ENCODE peak calls at places on chromosomes 1 and 21, in eight cellular contexts. I, B, N, K, E, G, O and P are unnamed samples.

GRCh38 chr1:219792337-219793021 is 135.9 kb downstream of the SLC30A10 start:
- DNase-seq in E (peak), I (no peak), O (no peak), G (no peak), K (no peak), N (no peak), B (no peak), P (no peak)

GRCh38 chr21:44987886-44988606 is 48.2 kb downstream of the SLX9 start:
- DNase-seq in N (no peak), G (no peak), B (no peak), E (no peak), K (peak), I (no peak), O (no peak), P (no peak)

GRCh38 chr21:45580576-45581321 is 38.5 kb upstream of the SLC19A1 start:
- DNase-seq in G (no peak), E (no peak), K (no peak), I (no peak), N (no peak), B (no peak), O (no peak), P (no peak)

GRCh38 chr1:6075747-6076146 is 30.1 kb downstream of the KCNAB2 start:
- DNase-seq in B (no peak), N (no peak), O (no peak), K (no peak), I (no peak), E (no peak), G (no peak), P (no peak)

GRCh38 chr21:29342394-29342957 is 43.8 kb downstream of the BACH1 start:
- DNase-seq in E (peak), G (no peak), O (no peak), N (no peak), B (no peak), I (peak), K (peak), P (no peak)

GRCh38 chr1:172350781-172351180 is 69.7 kb upstream of the C1orf105 start:
- DNase-seq in G (no peak), E (no peak), K (no peak), O (no peak), B (no peak), I (no peak), N (no peak), P (no peak)

GRCh38 chr21:27519357-27519756 is 552.5 kb upstream of the ADAMTS5 start:
- DNase-seq in G (no peak), E (peak), N (no peak), I (peak), B (no peak), O (no peak), K (peak), P (no peak)

GRCh38 chr1:20723537-20724363 is 5.9 kb upstream of the KIF17 start:
- DNase-seq in I (no peak), K (peak), G (no peak), N (no peak), E (no peak), O (no peak), B (no peak), P (no peak)

GRCh38 chr1:84363019-84363418 is 35.3 kb upstream of the DNASE2B start:
- DNase-seq in B (no peak), K (no peak), N (no peak), O (peak), E (no peak), I (no peak), G (peak), P (no peak)

GRCh38 chr1:65209005-65209885 is 61.2 kb downstream of the AK4 start:
- DNase-seq in E (peak), N (no peak), O (peak), K (peak), G (peak), B (peak), I (peak), P (no peak)

GRCh38 chr1:193262661-193263060 is 76.2 kb upstream of the B3GALT2 start:
- DNase-seq in G (no peak), B (no peak), K (no peak), N (no peak), E (no peak), I (no peak), O (no peak), P (no peak)

GRCh38 chr1:214568328-214568727 is 16.9 kb upstream of the PTPN14 start:
- DNase-seq in G (no peak), N (no peak), E (no peak), K (no peak), B (no peak), O (no peak), I (no peak), P (no peak)

GRCh38 chr21:28675265-28676041 is 317.2 kb downstream of the LTN1 start:
- DNase-seq in B (no peak), I (no peak), K (peak), G (no peak), N (no peak), O (no peak), E (peak), P (no peak)

GRCh38 chr1:116737855-116738318 is 16.3 kb upstream of the CD2 start:
- DNase-seq in I (no peak), O (no peak), B (no peak), E (no peak), N (no peak), G (no peak), K (no peak), P (peak)

GRCh38 chr1:183363967-183364366 is 54.2 kb downstream of the NMNAT2 start:
- DNase-seq in N (no peak), K (no peak), E (peak), I (no peak), O (no peak), B (no peak), G (no peak), P (no peak)

GRCh38 chr1:147676306-147677085 is 6.2 kb upstream of the ACP6 start:
- DNase-seq in I (no peak), K (peak), G (no peak), E (peak), B (no peak), O (no peak), N (no peak), P (no peak)

GRCh38 chr21:43779660-43780059 is 3.6 kb upstream of the CSTB start:
- DNase-seq in K (no peak), I (no peak), E (no peak), G (peak), B (no peak), N (no peak), O (no peak), P (no peak)

GRCh38 chr1:160704250-160704649 is 7.4 kb downstream of the CD48 start:
- DNase-seq in K (no peak), E (peak), N (no peak), B (no peak), I (no peak), G (no peak), O (no peak), P (no peak)

GRCh38 chr1:227917081-227917950 is 30.4 kb downstream of the WNT9A start:
- DNase-seq in I (no peak), K (peak), G (no peak), O (peak), B (no peak), N (no peak), E (no peak), P (no peak)

GRCh38 chr1:41440321-41441090 is 44.0 kb downstream of the EDN2 start:
- DNase-seq in I (no peak), N (no peak), G (no peak), B (no peak), K (peak), O (no peak), E (peak), P (no peak)

GRCh38 chr21:35084869-35085268 is 35.8 kb upstream of the RUNX1 start:
- DNase-seq in G (no peak), K (peak), O (no peak), I (peak), E (peak), B (no peak), N (no peak), P (no peak)

GRCh38 chr1:223405507-223405906 is 12.3 kb downstream of the CCDC185 start:
- DNase-seq in K (no peak), I (no peak), N (no peak), E (no peak), O (no peak), G (no peak), B (no peak), P (no peak)

GRCh38 chr1:192839164-192840066 is 30.6 kb downstream of the RGS2 start:
- DNase-seq in K (no peak), N (no peak), B (no peak), I (no peak), O (no peak), G (no peak), E (no peak), P (no peak)

GRCh38 chr1:18484276-18484675 is 3.5 kb downstream of the KLHDC7A start:
- DNase-seq in I (no peak), N (no peak), K (no peak), B (no peak), G (no peak), O (no peak), E (no peak), P (no peak)

GRCh38 chr1:114756949-114757454 is 782 bp downstream of the CSDE1 start:
- DNase-seq in O (no peak), I (no peak), N (no peak), G (no peak), B (peak), E (peak), K (peak), P (no peak)

GRCh38 chr21:26513212-26513611 is 59.9 kb downstream of the CYYR1 start:
- DNase-seq in G (no peak), O (no peak), N (no peak), E (peak), B (no peak), K (no peak), I (no peak), P (no peak)

GRCh38 chr1:66492424-66492823 is 41.5 kb upstream of the SGIP1 start:
- DNase-seq in E (no peak), O (no peak), G (no peak), B (no peak), K (no peak), I (no peak), N (no peak), P (no peak)

GRCh38 chr1:3007298-3008147 is 13.7 kb upstream of the ACTRT2 start:
- DNase-seq in N (no peak), K (peak), B (no peak), E (no peak), O (no peak), G (no peak), I (no peak), P (no peak)

GRCh38 chr1:107851418-107851817 is 113.6 kb downstream of the VAV3 start:
- DNase-seq in O (no peak), K (no peak), E (no peak), G (no peak), B (no peak), N (no peak), I (no peak), P (no peak)

GRCh38 chr1:233518344-233518743 is 95.6 kb upstream of the KCNK1 start:
- DNase-seq in O (peak), B (peak), N (no peak), E (peak), K (no peak), I (peak), G (peak), P (no peak)

GRCh38 chr1:66539491-66539890 is 5.5 kb downstream of the SGIP1 start:
- DNase-seq in E (peak), G (no peak), B (no peak), N (no peak), K (no peak), O (no peak), I (no peak), P (no peak)

GRCh38 chr1:201276891-201277290 is 6.4 kb upstream of the PKP1 start:
- DNase-seq in K (no peak), O (no peak), G (no peak), N (no peak), B (no peak), E (peak), I (no peak), P (no peak)